ENCODE peak calls at places on chromosomes 2 and 18, in four cellular contexts. K is skeletal muscle cell, C is GOT3, H is NCI-H82. A is an unnamed sample.
A peak's percentile ranks its signal among the peaks of the same experiment; 100 is the strongest.

GRCh38 chr18:74496508-74497307 is 545 bp downstream of the CNDP2 start:
- DNase-seq in C (no peak), H (peak; percentile 54), K (no peak), A (peak; percentile 83)

GRCh38 chr2:100482741-100483140 is 12.5 kb downstream of the NMS start:
- DNase-seq in C (no peak), K (no peak), H (peak; percentile 34), A (no peak)

GRCh38 chr2:239182981-239183791 is 217.6 kb downstream of the HDAC4 start:
- DNase-seq in C (no peak), K (no peak), H (no peak), A (no peak)

GRCh38 chr2:36544638-36545338 is 53.2 kb downstream of the FEZ2 start:
- DNase-seq in K (no peak), C (no peak), H (no peak), A (no peak)

GRCh38 chr2:106039634-106040033 is 154.5 kb downstream of the UXS1 start:
- DNase-seq in K (no peak), C (no peak), H (no peak), A (no peak)

GRCh38 chr2:62461017-62461553 is 44.9 kb downstream of the TMEM17 start:
- DNase-seq in H (no peak), K (no peak), C (no peak), A (no peak)

GRCh38 chr2:61712060-61712459 is 141.8 kb downstream of the FAM161A start:
- DNase-seq in H (no peak), K (no peak), C (no peak), A (no peak)

GRCh38 chr2:63023444-63023843 is 27.2 kb upstream of the OTX1 start:
- DNase-seq in H (peak; percentile 82), K (no peak), C (no peak), A (no peak)

GRCh38 chr18:39742015-39742466 is 2176.4 kb upstream of the CELF4 start:
- DNase-seq in H (peak; percentile 1), K (no peak), C (no peak), A (no peak)

GRCh38 chr2:56500317-56500716 is 316.5 kb downstream of the CCDC85A start:
- DNase-seq in H (no peak), C (no peak), K (no peak), A (no peak)

GRCh38 chr2:529425-529824 is 147.8 kb downstream of the TMEM18 start:
- DNase-seq in C (no peak), K (peak; percentile 2), H (peak; percentile 58), A (no peak)

GRCh38 chr18:49886891-49887764 is 73.8 kb upstream of the ACAA2 start:
- DNase-seq in K (no peak), H (peak; percentile 33), C (no peak), A (no peak)

GRCh38 chr2:40346535-40347354 is 105.1 kb downstream of the SLC8A1 start:
- DNase-seq in K (no peak), H (no peak), C (no peak), A (no peak)

GRCh38 chr2:12428786-12429185 is 287.9 kb upstream of the TRIB2 start:
- DNase-seq in K (no peak), C (no peak), H (no peak), A (no peak)

GRCh38 chr2:98086491-98087446 is at the start of gene VWA3B:
- DNase-seq in K (no peak), H (peak; percentile 55), C (no peak), A (no peak)

GRCh38 chr18:48402953-48403352 is 6.2 kb downstream of the ZBTB7C start:
- DNase-seq in C (no peak), H (no peak), K (no peak), A (no peak)

GRCh38 chr18:61502472-61502871 is 169.2 kb downstream of the CDH20 start:
- DNase-seq in K (peak; percentile 20), H (peak; percentile 81), C (no peak), A (no peak)

GRCh38 chr2:199581935-199582336 is 124.2 kb upstream of the SATB2 start:
- DNase-seq in K (no peak), C (no peak), H (no peak), A (no peak)

GRCh38 chr2:27049422-27050280 is 1.8 kb upstream of the AGBL5 start:
- DNase-seq in C (no peak), K (no peak), H (peak; percentile 77), A (peak; percentile 73)

GRCh38 chr2:24592436-24593100 is 101.5 kb downstream of the NCOA1 start:
- DNase-seq in K (no peak), H (no peak), C (no peak), A (no peak)

GRCh38 chr2:11701831-11702301 is 31.9 kb upstream of the NTSR2 start:
- DNase-seq in K (no peak), C (no peak), H (peak; percentile 77), A (no peak)